ENCODE peak calls at places on chromosome 21, in seven cellular contexts. O is tibial nerve, Q is adrenal gland, E is neural progenitor cell, P is Peyer's patch, V is RWPE1, X is aorta. Z is an unnamed sample.

GRCh38 chr21:17343055-17343454 is 169.8 kb upstream of the CXADR start:
- DNase-seq in V (peak; percentile 13), P (no peak), E (peak; percentile 75), O (no peak), Q (no peak), X (no peak), Z (peak; percentile 4)

GRCh38 chr21:21860888-21861287 is 862.7 kb downstream of the NCAM2 start:
- DNase-seq in O (no peak), V (no peak), Q (no peak), E (no peak), X (no peak), P (no peak), Z (peak; percentile 24)

GRCh38 chr21:42665484-42665883 is 12.1 kb downstream of the PDE9A start:
- DNase-seq in V (no peak), E (no peak), X (no peak), P (no peak), O (no peak), Q (no peak), Z (no peak)

GRCh38 chr21:37357691-37358090 is 8.9 kb upstream of the DYRK1A start:
- DNase-seq in O (no peak), X (no peak), P (no peak), V (peak; percentile 54), Q (no peak), E (no peak), Z (no peak)

GRCh38 chr21:14699433-14700410 is 153.6 kb upstream of the SAMSN1 start:
- DNase-seq in E (no peak), X (no peak), Q (no peak), O (no peak), V (no peak), P (no peak), Z (no peak)

GRCh38 chr21:42032968-42033367 is 22.8 kb upstream of the ZBTB21 start:
- DNase-seq in Q (no peak), X (peak; percentile 61), E (no peak), O (no peak), V (no peak), P (peak; percentile 38), Z (no peak)

GRCh38 chr21:17560377-17560776 is 47.5 kb downstream of the CXADR start:
- DNase-seq in O (no peak), Q (no peak), V (no peak), P (no peak), X (no peak), E (no peak), Z (no peak)

GRCh38 chr21:17514124-17514481 is 1.3 kb downstream of the CXADR start:
- DNase-seq in O (no peak), P (no peak), Q (no peak), V (peak; percentile 53), X (no peak), E (peak; percentile 70), Z (no peak)

GRCh38 chr21:28671549-28672195 is 321.0 kb downstream of the LTN1 start:
- DNase-seq in X (no peak), Q (no peak), E (no peak), V (no peak), O (no peak), P (no peak), Z (no peak)

GRCh38 chr21:42513151-42513984 is at the start of gene SLC37A1:
- DNase-seq in X (no peak), P (peak; percentile 75), V (peak; percentile 29), O (no peak), Q (peak; percentile 59), E (peak; percentile 65), Z (peak; percentile 51)

GRCh38 chr21:35924714-35925301 is 135.5 kb downstream of the SETD4 start:
- DNase-seq in V (no peak), Q (peak; percentile 39), P (no peak), O (no peak), E (no peak), X (no peak), Z (peak; percentile 69)

GRCh38 chr21:36134820-36135390 is at the start of gene CBR3:
- DNase-seq in P (peak; percentile 70), X (peak; percentile 87), O (peak; percentile 66), V (peak; percentile 62), E (peak; percentile 48), Q (peak; percentile 46), Z (peak; percentile 77)

GRCh38 chr21:45975017-45975595 is 6.5 kb upstream of the COL6A1 start:
- DNase-seq in X (peak; percentile 89), V (no peak), E (peak; percentile 56), P (peak; percentile 54), O (no peak), Q (peak; percentile 28), Z (peak; percentile 57)

GRCh38 chr21:35138665-35139381 is 89.7 kb upstream of the RUNX1 start:
- DNase-seq in Q (no peak), O (no peak), P (no peak), X (no peak), V (peak; percentile 84), E (no peak), Z (no peak)

GRCh38 chr21:36159356-36159921 is 2.8 kb downstream of the DOP1B start:
- DNase-seq in V (no peak), O (no peak), Q (no peak), E (no peak), X (no peak), P (peak; percentile 59), Z (no peak)

GRCh38 chr21:35093514-35093913 is 44.4 kb upstream of the RUNX1 start:
- DNase-seq in P (no peak), E (no peak), X (no peak), O (no peak), V (no peak), Q (no peak), Z (no peak)

GRCh38 chr21:41396452-41397107 is 29.5 kb upstream of the MX1 start:
- DNase-seq in Q (no peak), X (peak; percentile 55), O (no peak), P (no peak), E (peak; percentile 20), V (no peak), Z (peak; percentile 63)

GRCh38 chr21:29338256-29338655 is 39.5 kb downstream of the BACH1 start:
- DNase-seq in V (no peak), P (no peak), E (no peak), Q (peak; percentile 32), O (no peak), X (no peak), Z (no peak)

GRCh38 chr21:14376854-14377253 is 6.1 kb downstream of the HSPA13 start:
- DNase-seq in P (no peak), V (no peak), O (no peak), X (no peak), Q (no peak), E (no peak), Z (no peak)

GRCh38 chr21:10272216-10272615 is 249.2 kb upstream of the TPTE start:
- DNase-seq in E (no peak), Q (peak; percentile 28), P (peak; percentile 67), X (peak; percentile 61), O (no peak), V (no peak), Z (no peak)

GRCh38 chr21:28126521-28127317 is 866.0 kb downstream of the LTN1 start:
- DNase-seq in P (no peak), E (no peak), Q (no peak), X (no peak), O (no peak), V (no peak), Z (no peak)

DNA sequence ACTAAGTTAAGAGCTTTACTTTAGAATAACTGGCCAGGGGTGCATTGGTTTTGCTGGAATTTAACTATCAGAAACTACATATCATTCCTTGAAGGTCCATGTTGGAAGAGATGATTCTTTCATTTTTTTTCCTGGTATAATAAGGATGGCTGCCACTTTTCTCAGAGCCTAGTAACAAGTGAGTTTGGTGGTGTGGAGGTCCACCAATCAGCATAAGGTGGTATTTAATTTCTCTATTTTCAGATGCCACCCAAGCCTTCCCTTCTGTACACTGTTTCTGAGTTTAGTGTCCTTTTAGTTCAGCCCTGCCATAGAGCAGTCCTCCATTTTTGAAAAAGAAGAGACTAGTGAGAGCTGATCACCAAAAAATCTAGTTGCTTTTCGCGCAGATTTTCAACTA is 386.3 kb downstream of the USP25 start:
- DNase-seq in Q (no peak), P (no peak), E (no peak), O (no peak), V (no peak), X (no peak), Z (no peak)
- H3K27ac ChIP-seq in Q (no peak overlapping the region), P (no peak overlapping the region), E (no peak overlapping the region), O (no peak overlapping the region), V (no peak overlapping the region), X (no peak overlapping the region), Z (no peak overlapping the region)

GRCh38 chr21:25298512-25299491 is 308.5 kb downstream of the MRPL39 start:
- DNase-seq in V (no peak), X (no peak), O (no peak), E (no peak), P (no peak), Q (no peak), Z (no peak)
- H3K27ac ChIP-seq in V (no peak overlapping the region), X (no peak overlapping the region), O (no peak overlapping the region), E (no peak overlapping the region), P (no peak overlapping the region), Q (no peak overlapping the region), Z (no peak overlapping the region)

GRCh38 chr21:34075760-34076159 is 2.4 kb downstream of the MRPS6 start:
- DNase-seq in O (no peak), V (no peak), Q (no peak), P (no peak), E (no peak), X (no peak), Z (no peak)
- H3K27ac ChIP-seq in O (peak overlapping the region; percentile 62), V (no peak overlapping the region), Q (no peak overlapping the region), P (no peak overlapping the region), E (no peak overlapping the region), X (no peak overlapping the region), Z (peak overlapping the region; percentile 1)

DNA sequence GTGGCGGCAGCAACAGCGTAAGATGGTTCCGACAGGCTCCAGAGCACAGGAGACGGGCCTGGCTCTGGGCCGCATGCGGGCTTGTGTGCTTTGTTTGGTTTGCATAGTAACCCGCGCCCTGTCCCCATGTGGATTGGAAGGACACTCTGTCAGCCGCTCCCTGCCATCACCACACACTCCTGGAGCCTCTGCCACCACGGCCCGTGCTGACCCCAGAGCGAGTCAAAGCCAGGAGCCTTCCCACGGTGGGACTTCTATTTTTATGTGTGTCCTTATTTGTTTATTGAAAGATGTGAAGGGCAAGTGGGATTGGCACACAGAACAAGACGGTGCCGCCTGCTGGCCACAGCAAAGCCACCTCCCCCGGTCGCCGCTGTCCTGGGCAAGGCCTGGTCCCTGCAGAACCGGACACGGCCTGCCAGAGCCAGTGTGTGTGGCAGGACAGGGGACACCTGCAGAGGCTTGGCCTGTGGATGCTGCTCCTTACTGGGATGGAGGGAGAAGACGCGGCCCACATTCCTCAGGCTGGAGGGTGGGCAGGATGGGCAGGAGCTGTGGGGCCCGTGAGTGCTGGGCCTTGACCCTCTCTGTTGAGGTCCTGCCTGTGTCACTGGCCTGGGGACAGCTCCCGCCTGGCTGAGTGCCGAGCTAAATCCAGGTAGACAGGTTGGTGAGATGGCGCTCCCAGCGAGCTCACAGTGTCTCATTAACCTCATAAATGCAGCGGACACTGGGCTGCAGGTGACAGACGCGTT is 64.4 kb downstream of the AGPAT3 start:
- DNase-seq in Q (peak; percentile 56), E (no peak), X (no peak), P (no peak), O (no peak), V (no peak), Z (no peak)
- H3K27ac ChIP-seq in Q (no peak overlapping the region), E (no peak overlapping the region), X (no peak overlapping the region), P (no peak overlapping the region), O (no peak overlapping the region), V (peak overlapping the region; percentile 13), Z (no peak overlapping the region)